ENCODE peak calls at places on chromosomes 13 and 19, in nine cellular contexts. V, N, Z, O, L, C, U, D and G are unnamed samples.

GRCh38 chr13:111152836-111153235 is 37.7 kb downstream of the ARHGEF7 start:
- DNase-seq in V (no peak), D (no peak), N (no peak), Z (no peak), O (peak; percentile 26), C (no peak), L (no peak), U (no peak), G (peak; percentile 13)

GRCh38 chr19:2548966-2549365 is 73.0 kb downstream of the GADD45B start:
- DNase-seq in N (no peak), L (no peak), U (no peak), V (no peak), O (no peak), D (no peak), Z (no peak), C (no peak), G (no peak)

GRCh38 chr19:13094771-13095392 is 7.8 kb downstream of the LYL1 start:
- DNase-seq in U (no peak), O (peak; percentile 56), Z (peak; percentile 84), D (no peak), N (no peak), C (no peak), L (no peak), V (no peak), G (no peak)

GRCh38 chr13:73223372-73223781 is 164.6 kb downstream of the KLF5 start:
- DNase-seq in D (no peak), U (no peak), L (no peak), Z (no peak), O (peak; percentile 20), N (no peak), V (peak; percentile 10), C (no peak), G (no peak)

GRCh38 chr19:2856457-2857055 is 10.6 kb upstream of the ZNF556 start:
- DNase-seq in L (no peak), D (no peak), O (no peak), V (no peak), C (no peak), U (no peak), N (no peak), Z (no peak), G (peak; percentile 77)

GRCh38 chr13:113305208-113305607 is 8.2 kb downstream of the LAMP1 start:
- DNase-seq in U (no peak), C (no peak), Z (no peak), O (no peak), D (no peak), L (no peak), N (no peak), V (no peak), G (no peak)

GRCh38 chr19:46746281-46746965 is at the start of gene STRN4:
- DNase-seq in U (peak; percentile 43), N (no peak), O (peak; percentile 83), D (peak; percentile 49), Z (no peak), V (peak; percentile 60), L (no peak), C (no peak), G (no peak)

GRCh38 chr13:59527500-59527899 is 636.2 kb downstream of the DIAPH3 start:
- DNase-seq in N (no peak), D (no peak), L (no peak), Z (no peak), V (no peak), O (peak; percentile 14), C (no peak), U (no peak), G (no peak)